ENCODE peak calls at places on chromosomes 1 and 21, in five cellular contexts. One of them, this sample, is unnamed.
A peak's percentile ranks its signal among the peaks of the same experiment; 100 is the strongest.

GRCh38 chr21:42079939-42080787 is 9.0 kb downstream of the UMODL1 start:
- DNase-seq in GM03348: peak; percentile 49
- DNase-seq in transverse colon: no peak
- DNase-seq in CD8-positive, alpha-beta memory T cell: no peak
- DNase-seq in activated T-cell treated with anti-CD3 and anti-CD28 coated beads for 1 hour: no peak
- DNase-seq in this sample: no peak

GRCh38 chr1:178066904-178067531 is 26.9 kb upstream of the RASAL2 start:
- DNase-seq in CD8-positive, alpha-beta memory T cell: no peak
- DNase-seq in activated T-cell treated with anti-CD3 and anti-CD28 coated beads for 1 hour: no peak
- DNase-seq in GM03348: no peak
- DNase-seq in transverse colon: no peak
- DNase-seq in this sample: no peak

GRCh38 chr1:6726253-6726652 is 24.6 kb upstream of the DNAJC11 start:
- DNase-seq in transverse colon: no peak
- DNase-seq in activated T-cell treated with anti-CD3 and anti-CD28 coated beads for 1 hour: no peak
- DNase-seq in GM03348: no peak
- DNase-seq in CD8-positive, alpha-beta memory T cell: no peak
- DNase-seq in this sample: no peak

GRCh38 chr21:42650033-42650370 is 3.4 kb upstream of the PDE9A start:
- DNase-seq in CD8-positive, alpha-beta memory T cell: peak; percentile 15
- DNase-seq in GM03348: no peak
- DNase-seq in transverse colon: no peak
- DNase-seq in activated T-cell treated with anti-CD3 and anti-CD28 coated beads for 1 hour: no peak
- DNase-seq in this sample: no peak

GRCh38 chr1:178664278-178664677 is 60.8 kb upstream of the RALGPS2 start:
- DNase-seq in GM03348: no peak
- DNase-seq in CD8-positive, alpha-beta memory T cell: no peak
- DNase-seq in activated T-cell treated with anti-CD3 and anti-CD28 coated beads for 1 hour: no peak
- DNase-seq in transverse colon: peak; percentile 14
- DNase-seq in this sample: no peak

GRCh38 chr1:24501371-24502167 is 1.1 kb upstream of the RCAN3 start:
- DNase-seq in activated T-cell treated with anti-CD3 and anti-CD28 coated beads for 1 hour: no peak
- DNase-seq in GM03348: peak; percentile 40
- DNase-seq in CD8-positive, alpha-beta memory T cell: peak; percentile 58
- DNase-seq in transverse colon: peak; percentile 60
- DNase-seq in this sample: peak; percentile 41

GRCh38 chr1:211531194-211532085 is 39.5 kb upstream of the RD3 start:
- DNase-seq in CD8-positive, alpha-beta memory T cell: no peak
- DNase-seq in GM03348: no peak
- DNase-seq in activated T-cell treated with anti-CD3 and anti-CD28 coated beads for 1 hour: no peak
- DNase-seq in transverse colon: no peak
- DNase-seq in this sample: no peak

GRCh38 chr1:43279161-43279560 is 6.2 kb downstream of the C1orf210 start:
- DNase-seq in GM03348: no peak
- DNase-seq in activated T-cell treated with anti-CD3 and anti-CD28 coated beads for 1 hour: no peak
- DNase-seq in CD8-positive, alpha-beta memory T cell: peak; percentile 19
- DNase-seq in transverse colon: no peak
- DNase-seq in this sample: no peak

GRCh38 chr1:205416326-205416725 is 5.5 kb downstream of the LEMD1 start:
- DNase-seq in transverse colon: no peak
- DNase-seq in GM03348: no peak
- DNase-seq in CD8-positive, alpha-beta memory T cell: no peak
- DNase-seq in activated T-cell treated with anti-CD3 and anti-CD28 coated beads for 1 hour: no peak
- DNase-seq in this sample: no peak

GRCh38 chr1:215958836-215959235 is 391.7 kb downstream of the KCTD3 start:
- DNase-seq in CD8-positive, alpha-beta memory T cell: no peak
- DNase-seq in GM03348: peak; percentile 28
- DNase-seq in transverse colon: no peak
- DNase-seq in activated T-cell treated with anti-CD3 and anti-CD28 coated beads for 1 hour: no peak
- DNase-seq in this sample: no peak

GRCh38 chr1:47894718-47895393 is 102.3 kb downstream of the TRABD2B start:
- DNase-seq in transverse colon: peak; percentile 49
- DNase-seq in GM03348: no peak
- DNase-seq in CD8-positive, alpha-beta memory T cell: no peak
- DNase-seq in activated T-cell treated with anti-CD3 and anti-CD28 coated beads for 1 hour: no peak
- DNase-seq in this sample: peak; percentile 81

GRCh38 chr1:243924588-243925349 is 74.7 kb upstream of the AKT3 start:
- DNase-seq in CD8-positive, alpha-beta memory T cell: no peak
- DNase-seq in transverse colon: no peak
- DNase-seq in activated T-cell treated with anti-CD3 and anti-CD28 coated beads for 1 hour: no peak
- DNase-seq in GM03348: peak; percentile 53
- DNase-seq in this sample: no peak

GRCh38 chr1:76080552-76081093 is 6.1 kb downstream of the ST6GALNAC3 start:
- DNase-seq in transverse colon: no peak
- DNase-seq in CD8-positive, alpha-beta memory T cell: no peak
- DNase-seq in activated T-cell treated with anti-CD3 and anti-CD28 coated beads for 1 hour: no peak
- DNase-seq in GM03348: no peak
- DNase-seq in this sample: no peak

GRCh38 chr21:43262427-43262826 is 93.6 kb downstream of the CRYAA start:
- DNase-seq in transverse colon: no peak
- DNase-seq in GM03348: no peak
- DNase-seq in CD8-positive, alpha-beta memory T cell: peak; percentile 47
- DNase-seq in activated T-cell treated with anti-CD3 and anti-CD28 coated beads for 1 hour: no peak
- DNase-seq in this sample: no peak

GRCh38 chr1:39569034-39569433 is 7.6 kb downstream of the PABPC4 start:
- DNase-seq in activated T-cell treated with anti-CD3 and anti-CD28 coated beads for 1 hour: no peak
- DNase-seq in transverse colon: no peak
- DNase-seq in CD8-positive, alpha-beta memory T cell: no peak
- DNase-seq in GM03348: no peak
- DNase-seq in this sample: no peak

GRCh38 chr1:53107570-53108322 is 34.7 kb downstream of the SLC1A7 start:
- DNase-seq in transverse colon: no peak
- DNase-seq in CD8-positive, alpha-beta memory T cell: no peak
- DNase-seq in GM03348: no peak
- DNase-seq in activated T-cell treated with anti-CD3 and anti-CD28 coated beads for 1 hour: no peak
- DNase-seq in this sample: no peak

GRCh38 chr1:109923131-109923945 is 12.7 kb downstream of the CSF1 start:
- DNase-seq in GM03348: peak; percentile 48
- DNase-seq in transverse colon: peak; percentile 33
- DNase-seq in activated T-cell treated with anti-CD3 and anti-CD28 coated beads for 1 hour: no peak
- DNase-seq in CD8-positive, alpha-beta memory T cell: no peak
- DNase-seq in this sample: peak; percentile 49

GRCh38 chr1:182869241-182869666 is 30.1 kb downstream of the DHX9 start:
- DNase-seq in transverse colon: no peak
- DNase-seq in GM03348: no peak
- DNase-seq in activated T-cell treated with anti-CD3 and anti-CD28 coated beads for 1 hour: no peak
- DNase-seq in CD8-positive, alpha-beta memory T cell: no peak
- DNase-seq in this sample: no peak

GRCh38 chr1:155017021-155017945 is 14.7 kb downstream of the ZBTB7B start:
- DNase-seq in CD8-positive, alpha-beta memory T cell: peak; percentile 91
- DNase-seq in activated T-cell treated with anti-CD3 and anti-CD28 coated beads for 1 hour: peak; percentile 85
- DNase-seq in transverse colon: peak; percentile 96
- DNase-seq in GM03348: peak; percentile 93
- DNase-seq in this sample: peak; percentile 92

GRCh38 chr1:197841828-197842573 is 60.4 kb upstream of the C1orf53 start:
- DNase-seq in transverse colon: no peak
- DNase-seq in CD8-positive, alpha-beta memory T cell: no peak
- DNase-seq in GM03348: peak; percentile 44
- DNase-seq in activated T-cell treated with anti-CD3 and anti-CD28 coated beads for 1 hour: no peak
- DNase-seq in this sample: no peak

GRCh38 chr21:17444828-17445227 is 68.0 kb upstream of the CXADR start:
- DNase-seq in activated T-cell treated with anti-CD3 and anti-CD28 coated beads for 1 hour: no peak
- DNase-seq in transverse colon: no peak
- DNase-seq in CD8-positive, alpha-beta memory T cell: no peak
- DNase-seq in GM03348: no peak
- DNase-seq in this sample: no peak

GRCh38 chr1:9406111-9406510 is 113.4 kb downstream of the SPSB1 start:
- DNase-seq in GM03348: no peak
- DNase-seq in transverse colon: no peak
- DNase-seq in activated T-cell treated with anti-CD3 and anti-CD28 coated beads for 1 hour: no peak
- DNase-seq in CD8-positive, alpha-beta memory T cell: no peak
- DNase-seq in this sample: no peak

GRCh38 chr21:31132574-31133242 is 94.4 kb upstream of the KRTAP19-8 start:
- DNase-seq in activated T-cell treated with anti-CD3 and anti-CD28 coated beads for 1 hour: peak; percentile 41
- DNase-seq in CD8-positive, alpha-beta memory T cell: peak; percentile 79
- DNase-seq in transverse colon: peak; percentile 43
- DNase-seq in GM03348: no peak
- DNase-seq in this sample: no peak